ENCODE peak calls at places on chromosome 1, in ten cellular contexts. O is psoas muscle; Z is spleen; E is foreskin fibroblast; Q is SK-N-SH; K is uterus; J is CD8-positive, alpha-beta T cell; S is tibial nerve; V is AG04450; Y is fibroblast of villous mesenchyme. L is an unnamed sample.

GRCh38 chr1:189819751-189820150 is 657.9 kb downstream of the BRINP3 start:
- DNase-seq in Z (no peak), O (no peak), Q (no peak), E (no peak), J (no peak), V (no peak), S (no peak), Y (no peak), K (no peak), L (no peak)

GRCh38 chr1:16721871-16722641 is 18.3 kb upstream of the RNU1-4 start:
- DNase-seq in J (no peak), E (no peak), O (peak; percentile 1), V (no peak), Q (peak; percentile 14), S (peak; percentile 4), Y (no peak), Z (no peak), K (no peak), L (no peak)

GRCh38 chr1:147618077-147618569 is 52.2 kb downstream of the ACP6 start:
- DNase-seq in Q (no peak), V (no peak), S (no peak), Y (peak; percentile 34), Z (no peak), O (no peak), E (no peak), K (no peak), J (no peak), L (no peak)

GRCh38 chr1:41387667-41388091 is 26.4 kb downstream of the FOXO6 start:
- DNase-seq in Q (peak; percentile 84), K (peak; percentile 93), O (peak; percentile 67), E (peak; percentile 57), V (peak; percentile 3), J (no peak), Z (no peak), S (peak; percentile 23), Y (peak; percentile 31), L (peak; percentile 53)

GRCh38 chr1:46429436-46429835 is 35.3 kb downstream of the FAAH start:
- DNase-seq in Q (no peak), Y (no peak), E (no peak), J (no peak), Z (no peak), S (no peak), V (no peak), O (no peak), K (no peak), L (no peak)

GRCh38 chr1:230423936-230424335 is 2.2 kb downstream of the PGBD5 start:
- DNase-seq in O (no peak), Z (no peak), Q (no peak), E (no peak), K (no peak), Y (no peak), J (no peak), S (no peak), V (no peak), L (peak; percentile 21)

GRCh38 chr1:100360790-100361232 is 8.5 kb downstream of the CDC14A start:
- DNase-seq in S (peak; percentile 64), Z (no peak), K (peak; percentile 52), E (peak; percentile 62), V (no peak), J (no peak), Q (no peak), Y (peak; percentile 57), O (no peak), L (no peak)

GRCh38 chr1:146012703-146013565 is 8.6 kb downstream of the HJV start:
- DNase-seq in O (no peak), S (peak; percentile 87), Y (peak; percentile 82), Q (peak; percentile 66), K (no peak), V (peak; percentile 57), E (peak; percentile 87), J (peak; percentile 40), Z (no peak), L (peak; percentile 83)

GRCh38 chr1:157112186-157112867 is 12.7 kb upstream of the ETV3L start:
- DNase-seq in Z (no peak), Q (no peak), O (no peak), J (no peak), K (no peak), V (no peak), S (no peak), E (no peak), Y (no peak), L (no peak)

GRCh38 chr1:225651872-225652725 is 824 bp downstream of the ENAH start:
- DNase-seq in V (no peak), Z (no peak), E (peak; percentile 45), K (no peak), S (peak; percentile 27), O (no peak), Y (peak; percentile 55), Q (peak; percentile 45), J (no peak), L (no peak)

GRCh38 chr1:17587693-17588047 is 48.2 kb downstream of the ARHGEF10L start:
- DNase-seq in V (no peak), O (no peak), E (peak; percentile 89), K (no peak), J (no peak), Z (no peak), Y (peak; percentile 71), S (no peak), Q (no peak), L (no peak)

GRCh38 chr1:177274687-177275211 is 104.0 kb downstream of the BRINP2 start:
- DNase-seq in V (no peak), Z (no peak), S (peak; percentile 33), Q (no peak), Y (peak; percentile 60), J (no peak), E (peak; percentile 80), O (peak; percentile 26), K (peak; percentile 28), L (peak; percentile 26)

GRCh38 chr1:6603424-6603850 is 768 bp upstream of the KLHL21 start:
- DNase-seq in Q (no peak), Z (peak; percentile 90), J (no peak), Y (peak; percentile 86), S (peak; percentile 48), K (peak; percentile 75), O (peak; percentile 76), E (peak; percentile 84), V (no peak), L (peak; percentile 71)

GRCh38 chr1:210200090-210200736 is 32.4 kb upstream of the SERTAD4 start:
- DNase-seq in Y (no peak), S (no peak), Z (no peak), J (no peak), V (no peak), E (no peak), K (no peak), Q (no peak), O (no peak), L (peak; percentile 7)
- TF ChIP-seq CTCF in Y (no peak), S (no peak), Z (no peak), J (no peak), V (no peak), E (no peak), K (peak; percentile 38), Q (no peak), O (no peak), L (peak; percentile 18)

GRCh38 chr1:163202833-163203451 is at the start of gene RGS5:
- DNase-seq in O (no peak), Z (no peak), V (no peak), E (peak; percentile 41), Y (no peak), S (no peak), Q (peak; percentile 73), J (no peak), K (no peak), L (no peak)
- H3K4me3 ChIP-seq in O (peak within 1 kb of the TSS; percentile 47), Z (peak within 1 kb of the TSS; percentile 5), V (no peak within 1 kb of the TSS), E (no peak within 1 kb of the TSS), Y (no peak within 1 kb of the TSS), S (no peak within 1 kb of the TSS), Q (peak within 1 kb of the TSS; percentile 66), J (no peak within 1 kb of the TSS), K (no peak within 1 kb of the TSS), L (no peak within 1 kb of the TSS)

GRCh38 chr1:88683516-88683847 is 591 bp upstream of the PKN2 start:
- DNase-seq in V (no peak), K (peak; percentile 43), Y (no peak), Q (no peak), O (peak; percentile 42), Z (peak; percentile 89), S (peak; percentile 54), E (peak; percentile 56), J (peak; percentile 34), L (peak; percentile 64)

GRCh38 chr1:88684482-88685238 is 587 bp downstream of the PKN2 start:
- DNase-seq in Z (peak; percentile 93), S (peak; percentile 35), J (peak; percentile 35), E (peak; percentile 61), K (peak; percentile 56), Q (peak; percentile 75), O (peak; percentile 55), V (no peak), Y (peak; percentile 56), L (peak; percentile 64)

GRCh38 chr1:88685239-88685604 is 1.1 kb downstream of the PKN2 start:
- DNase-seq in Y (peak; percentile 31), J (no peak), Q (no peak), O (no peak), Z (no peak), E (peak; percentile 6), S (no peak), V (no peak), K (no peak), L (peak; percentile 8)

GRCh38 chr1:88681223-88681622 is 2.9 kb upstream of the PKN2 start:
- DNase-seq in S (no peak), Z (no peak), O (no peak), J (no peak), K (no peak), V (no peak), E (peak; percentile 26), Q (no peak), Y (no peak), L (peak; percentile 30)

GRCh38 chr1:88683848-88684481 is at the start of gene PKN2:
- DNase-seq in Z (peak; percentile 100), K (peak; percentile 98), S (peak; percentile 94), V (peak; percentile 97), Y (peak; percentile 99), E (peak; percentile 100), Q (peak; percentile 97), O (peak; percentile 98), J (peak; percentile 94), L (peak; percentile 99)
- TF ChIP-seq CTCF in Z (peak; percentile 26), K (peak; percentile 43), S (peak; percentile 24), V (peak; percentile 13), Y (peak; percentile 13), E (peak; percentile 11), Q (no peak), O (peak; percentile 25), J (peak; percentile 16), L (no peak)

GRCh38 chr1:26277261-26277661 is 2.6 kb upstream of the SH3BGRL3 start:
- DNase-seq in J (no peak), O (no peak), K (no peak), E (no peak), Q (no peak), Y (no peak), S (no peak), V (no peak), Z (no peak), L (peak; percentile 66)

GRCh38 chr1:26277719-26278118 is 2.2 kb upstream of the SH3BGRL3 start:
- DNase-seq in K (no peak), Q (no peak), E (no peak), V (no peak), J (no peak), Z (no peak), S (no peak), O (no peak), Y (no peak), L (no peak)

GRCh38 chr1:26276432-26276838 is 3.5 kb upstream of the SH3BGRL3 start:
- DNase-seq in Q (no peak), Z (peak; percentile 76), K (no peak), O (no peak), J (no peak), Y (no peak), E (no peak), S (no peak), V (no peak), L (no peak)

GRCh38 chr1:26274801-26275425 is 5.0 kb upstream of the SH3BGRL3 start:
- DNase-seq in S (no peak), V (no peak), E (peak; percentile 55), Q (no peak), J (no peak), Y (no peak), Z (peak; percentile 82), K (no peak), O (no peak), L (peak; percentile 91)

GRCh38 chr1:26275580-26276431 is 4.1 kb upstream of the SH3BGRL3 start:
- DNase-seq in O (peak; percentile 80), Y (peak; percentile 86), E (peak; percentile 98), K (peak; percentile 79), Z (peak; percentile 88), Q (peak; percentile 76), J (peak; percentile 62), S (peak; percentile 91), V (peak; percentile 77), L (peak; percentile 99)
- H3K4me3 ChIP-seq in O (peak overlapping the region; percentile 32), Y (no peak overlapping the region), E (peak overlapping the region; percentile 6), K (no peak overlapping the region), Z (no peak overlapping the region), Q (peak overlapping the region; percentile 22), J (no peak overlapping the region), S (no peak overlapping the region), V (no peak overlapping the region), L (no peak overlapping the region)